ENCODE peak calls at places on chromosomes 7 and 10, in eight cellular contexts. One of them, this sample, is unnamed. For H3K4me1, the result is how much of the 10 kb centered on the place peaks cover.

GRCh38 chr10:77006836-77007511 is 630.6 kb downstream of the KCNMA1 start:
- DNase-seq in hepatocyte: no peak
- DNase-seq in body of pancreas: no peak
- DNase-seq in stomach: no peak
- DNase-seq in PC-9: no peak
- DNase-seq in CD8-positive, alpha-beta memory T cell: no peak
- DNase-seq in IMR-90: peak
- DNase-seq in iPS DF 6.9: no peak
- DNase-seq in this sample: no peak

GRCh38 chr7:7843240-7843639 is 124.8 kb upstream of the RPA3 start:
- DNase-seq in hepatocyte: no peak
- DNase-seq in body of pancreas: no peak
- DNase-seq in stomach: no peak
- DNase-seq in PC-9: no peak
- DNase-seq in CD8-positive, alpha-beta memory T cell: no peak
- DNase-seq in IMR-90: no peak
- DNase-seq in iPS DF 6.9: no peak
- DNase-seq in this sample: no peak

GRCh38 chr10:93383562-93383981 is 98.6 kb downstream of the MYOF start:
- DNase-seq in hepatocyte: no peak
- DNase-seq in body of pancreas: no peak
- DNase-seq in stomach: no peak
- DNase-seq in PC-9: no peak
- DNase-seq in CD8-positive, alpha-beta memory T cell: no peak
- DNase-seq in IMR-90: peak
- DNase-seq in iPS DF 6.9: no peak
- DNase-seq in this sample: no peak

GRCh38 chr7:101951757-101952156 is 134.3 kb downstream of the CUX1 start:
- DNase-seq in hepatocyte: no peak
- DNase-seq in body of pancreas: no peak
- DNase-seq in stomach: no peak
- DNase-seq in PC-9: no peak
- DNase-seq in CD8-positive, alpha-beta memory T cell: no peak
- DNase-seq in IMR-90: no peak
- DNase-seq in iPS DF 6.9: no peak
- DNase-seq in this sample: peak

GRCh38 chr7:17444673-17445072 is 146.2 kb downstream of the AHR start:
- DNase-seq in hepatocyte: peak
- DNase-seq in body of pancreas: no peak
- DNase-seq in stomach: no peak
- DNase-seq in PC-9: peak
- DNase-seq in CD8-positive, alpha-beta memory T cell: no peak
- DNase-seq in IMR-90: peak
- DNase-seq in iPS DF 6.9: no peak
- DNase-seq in this sample: peak

GRCh38 chr7:9709211-9709610 is 1264.5 kb upstream of the PHF14 start:
- DNase-seq in hepatocyte: no peak
- DNase-seq in body of pancreas: no peak
- DNase-seq in stomach: no peak
- DNase-seq in PC-9: no peak
- DNase-seq in CD8-positive, alpha-beta memory T cell: no peak
- DNase-seq in IMR-90: no peak
- DNase-seq in iPS DF 6.9: no peak
- DNase-seq in this sample: no peak

GRCh38 chr10:29622382-29622885 is 12.3 kb downstream of the SVIL start:
- DNase-seq in hepatocyte: no peak
- DNase-seq in body of pancreas: no peak
- DNase-seq in stomach: peak
- DNase-seq in PC-9: no peak
- DNase-seq in CD8-positive, alpha-beta memory T cell: no peak
- DNase-seq in IMR-90: no peak
- DNase-seq in iPS DF 6.9: no peak
- DNase-seq in this sample: no peak

GRCh38 chr10:15348579-15348978 is 22.5 kb downstream of the FAM171A1 start:
- DNase-seq in hepatocyte: no peak
- DNase-seq in body of pancreas: peak
- DNase-seq in stomach: no peak
- DNase-seq in PC-9: no peak
- DNase-seq in CD8-positive, alpha-beta memory T cell: no peak
- DNase-seq in IMR-90: peak
- DNase-seq in iPS DF 6.9: no peak
- DNase-seq in this sample: peak

GRCh38 chr7:33722383-33723096 is 182.8 kb upstream of the BMPER start:
- DNase-seq in hepatocyte: peak
- DNase-seq in body of pancreas: no peak
- DNase-seq in stomach: no peak
- DNase-seq in PC-9: peak
- DNase-seq in CD8-positive, alpha-beta memory T cell: no peak
- DNase-seq in IMR-90: peak
- DNase-seq in iPS DF 6.9: no peak
- DNase-seq in this sample: no peak

GRCh38 chr7:50659329-50659965 is 94.2 kb upstream of the DDC start:
- DNase-seq in hepatocyte: no peak
- DNase-seq in body of pancreas: no peak
- DNase-seq in stomach: no peak
- DNase-seq in PC-9: no peak
- DNase-seq in CD8-positive, alpha-beta memory T cell: no peak
- DNase-seq in IMR-90: no peak
- DNase-seq in iPS DF 6.9: no peak
- DNase-seq in this sample: no peak
- H3K4me1 ChIP-seq in hepatocyte: under half
- H3K4me1 ChIP-seq in body of pancreas: under half
- H3K4me1 ChIP-seq in stomach: half or more
- H3K4me1 ChIP-seq in PC-9: under half
- H3K4me1 ChIP-seq in CD8-positive, alpha-beta memory T cell: under half
- H3K4me1 ChIP-seq in IMR-90: under half
- H3K4me1 ChIP-seq in iPS DF 6.9: under half
- H3K4me1 ChIP-seq in this sample: under half

GRCh38 chr7:134885967-134886352 is 100.3 kb upstream of the AGBL3 start:
- DNase-seq in hepatocyte: peak
- DNase-seq in body of pancreas: no peak
- DNase-seq in stomach: no peak
- DNase-seq in PC-9: no peak
- DNase-seq in CD8-positive, alpha-beta memory T cell: no peak
- DNase-seq in IMR-90: peak
- DNase-seq in iPS DF 6.9: no peak
- DNase-seq in this sample: no peak

GRCh38 chr7:134888141-134888740 is 98.1 kb upstream of the AGBL3 start:
- DNase-seq in hepatocyte: peak
- DNase-seq in body of pancreas: no peak
- DNase-seq in stomach: no peak
- DNase-seq in PC-9: no peak
- DNase-seq in CD8-positive, alpha-beta memory T cell: no peak
- DNase-seq in IMR-90: no peak
- DNase-seq in iPS DF 6.9: no peak
- DNase-seq in this sample: no peak

GRCh38 chr7:134886353-134887057 is 99.8 kb upstream of the AGBL3 start:
- DNase-seq in hepatocyte: peak
- DNase-seq in body of pancreas: peak
- DNase-seq in stomach: no peak
- DNase-seq in PC-9: no peak
- DNase-seq in CD8-positive, alpha-beta memory T cell: no peak
- DNase-seq in IMR-90: peak
- DNase-seq in iPS DF 6.9: no peak
- DNase-seq in this sample: no peak

GRCh38 chr7:134890246-134891240 is 95.8 kb upstream of the AGBL3 start:
- DNase-seq in hepatocyte: peak
- DNase-seq in body of pancreas: no peak
- DNase-seq in stomach: no peak
- DNase-seq in PC-9: no peak
- DNase-seq in CD8-positive, alpha-beta memory T cell: no peak
- DNase-seq in IMR-90: peak
- DNase-seq in iPS DF 6.9: no peak
- DNase-seq in this sample: no peak

DNA sequence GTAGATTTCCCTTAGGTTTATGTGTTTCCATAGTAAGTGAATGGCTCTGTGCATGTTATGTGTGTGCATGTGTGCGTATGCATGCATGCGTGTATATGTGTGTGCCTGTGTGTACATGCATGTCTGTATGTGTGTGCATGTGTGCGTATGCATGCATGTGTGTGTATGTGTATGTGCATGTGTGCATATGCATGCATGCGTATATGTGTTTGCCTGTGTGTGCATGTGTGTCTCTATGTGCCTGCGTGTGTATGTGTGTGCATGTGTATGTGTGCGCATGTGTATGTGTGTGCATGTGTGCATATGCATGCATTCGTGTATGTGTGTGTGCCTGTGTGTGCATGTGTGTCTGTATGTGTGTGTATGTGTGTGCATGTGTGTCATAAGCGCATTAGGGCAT is 98.8 kb upstream of the AGBL3 start:
- DNase-seq in hepatocyte: no peak
- DNase-seq in body of pancreas: no peak
- DNase-seq in stomach: no peak
- DNase-seq in PC-9: no peak
- DNase-seq in CD8-positive, alpha-beta memory T cell: no peak
- DNase-seq in IMR-90: no peak
- DNase-seq in iPS DF 6.9: no peak
- DNase-seq in this sample: no peak
- H3K4me3 ChIP-seq in hepatocyte: no peak
- H3K4me3 ChIP-seq in body of pancreas: no peak
- H3K4me3 ChIP-seq in stomach: no peak
- H3K4me3 ChIP-seq in PC-9: no peak
- H3K4me3 ChIP-seq in CD8-positive, alpha-beta memory T cell: no peak
- H3K4me3 ChIP-seq in IMR-90: no peak
- H3K4me3 ChIP-seq in iPS DF 6.9: no peak
- H3K4me3 ChIP-seq in this sample: no peak

GRCh38 chr7:2622869-2623697 is 8.7 kb upstream of the TTYH3 start:
- DNase-seq in hepatocyte: peak
- DNase-seq in body of pancreas: no peak
- DNase-seq in stomach: no peak
- DNase-seq in PC-9: no peak
- DNase-seq in CD8-positive, alpha-beta memory T cell: no peak
- DNase-seq in IMR-90: no peak
- DNase-seq in iPS DF 6.9: no peak
- DNase-seq in this sample: peak
- H3K27ac ChIP-seq in hepatocyte: peak
- H3K27ac ChIP-seq in body of pancreas: no peak
- H3K27ac ChIP-seq in stomach: no peak
- H3K27ac ChIP-seq in PC-9: no peak
- H3K27ac ChIP-seq in CD8-positive, alpha-beta memory T cell: no peak
- H3K27ac ChIP-seq in IMR-90: no peak
- H3K27ac ChIP-seq in iPS DF 6.9: no peak
- H3K27ac ChIP-seq in this sample: peak

DNA sequence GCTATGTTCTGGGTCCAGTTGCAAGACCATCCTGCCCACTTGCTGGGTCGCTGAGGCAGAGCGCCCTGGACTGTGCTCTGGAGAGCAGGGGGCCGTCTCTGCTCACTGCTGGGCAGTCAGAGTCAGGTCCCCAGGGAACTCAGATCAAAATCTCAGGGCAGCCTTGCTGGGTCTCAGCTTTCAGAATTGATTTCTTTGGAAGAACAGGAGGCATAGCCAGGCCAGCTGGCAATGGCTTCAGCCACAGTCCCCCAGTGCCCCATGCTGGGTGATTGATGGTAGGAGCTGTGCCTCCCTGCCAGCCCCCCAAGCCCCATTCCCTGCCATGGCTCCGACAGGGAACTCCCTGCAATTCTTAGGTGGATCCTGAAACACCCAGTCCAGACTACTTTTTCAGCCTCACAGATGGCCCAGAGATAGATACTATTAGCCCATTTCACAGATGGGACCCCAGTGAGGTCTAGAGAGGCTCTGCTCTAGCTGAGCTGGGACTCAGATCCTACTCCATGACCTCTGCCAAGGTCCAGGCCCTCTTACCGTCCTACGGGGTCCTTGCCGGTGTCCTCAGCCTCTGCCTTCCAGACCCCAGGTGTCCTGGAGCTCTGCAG is 470 bp downstream of the MMRN2 start:
- DNase-seq in hepatocyte: no peak
- DNase-seq in body of pancreas: no peak
- DNase-seq in stomach: no peak
- DNase-seq in PC-9: no peak
- DNase-seq in CD8-positive, alpha-beta memory T cell: no peak
- DNase-seq in IMR-90: no peak
- DNase-seq in iPS DF 6.9: no peak
- DNase-seq in this sample: no peak
- H3K4me1 ChIP-seq in hepatocyte: under half
- H3K4me1 ChIP-seq in body of pancreas: under half
- H3K4me1 ChIP-seq in stomach: half or more
- H3K4me1 ChIP-seq in PC-9: half or more
- H3K4me1 ChIP-seq in CD8-positive, alpha-beta memory T cell: under half
- H3K4me1 ChIP-seq in IMR-90: under half
- H3K4me1 ChIP-seq in iPS DF 6.9: under half
- H3K4me1 ChIP-seq in this sample: under half

GRCh38 chr10:89374716-89375115 is 3.1 kb upstream of the IFIT1B start:
- DNase-seq in hepatocyte: no peak
- DNase-seq in body of pancreas: peak
- DNase-seq in stomach: no peak
- DNase-seq in PC-9: no peak
- DNase-seq in CD8-positive, alpha-beta memory T cell: no peak
- DNase-seq in IMR-90: no peak
- DNase-seq in iPS DF 6.9: no peak
- DNase-seq in this sample: no peak

GRCh38 chr10:89369142-89370105 is 8.4 kb upstream of the IFIT1B start:
- DNase-seq in hepatocyte: peak
- DNase-seq in body of pancreas: peak
- DNase-seq in stomach: no peak
- DNase-seq in PC-9: no peak
- DNase-seq in CD8-positive, alpha-beta memory T cell: no peak
- DNase-seq in IMR-90: peak
- DNase-seq in iPS DF 6.9: no peak
- DNase-seq in this sample: no peak

GRCh38 chr10:89371987-89372386 is 5.9 kb upstream of the IFIT1B start:
- DNase-seq in hepatocyte: no peak
- DNase-seq in body of pancreas: no peak
- DNase-seq in stomach: no peak
- DNase-seq in PC-9: no peak
- DNase-seq in CD8-positive, alpha-beta memory T cell: no peak
- DNase-seq in IMR-90: no peak
- DNase-seq in iPS DF 6.9: no peak
- DNase-seq in this sample: no peak

GRCh38 chr10:89378006-89378627 is at the start of gene IFIT1B:
- DNase-seq in hepatocyte: no peak
- DNase-seq in body of pancreas: no peak
- DNase-seq in stomach: no peak
- DNase-seq in PC-9: no peak
- DNase-seq in CD8-positive, alpha-beta memory T cell: no peak
- DNase-seq in IMR-90: no peak
- DNase-seq in iPS DF 6.9: no peak
- DNase-seq in this sample: no peak

GRCh38 chr10:89373916-89374711 is 3.7 kb upstream of the IFIT1B start:
- DNase-seq in hepatocyte: peak
- DNase-seq in body of pancreas: peak
- DNase-seq in stomach: peak
- DNase-seq in PC-9: peak
- DNase-seq in CD8-positive, alpha-beta memory T cell: no peak
- DNase-seq in IMR-90: peak
- DNase-seq in iPS DF 6.9: no peak
- DNase-seq in this sample: peak
- H3K4me3 ChIP-seq in hepatocyte: no peak
- H3K4me3 ChIP-seq in body of pancreas: no peak
- H3K4me3 ChIP-seq in stomach: no peak
- H3K4me3 ChIP-seq in PC-9: no peak
- H3K4me3 ChIP-seq in CD8-positive, alpha-beta memory T cell: no peak
- H3K4me3 ChIP-seq in IMR-90: no peak
- H3K4me3 ChIP-seq in iPS DF 6.9: no peak
- H3K4me3 ChIP-seq in this sample: no peak

DNA sequence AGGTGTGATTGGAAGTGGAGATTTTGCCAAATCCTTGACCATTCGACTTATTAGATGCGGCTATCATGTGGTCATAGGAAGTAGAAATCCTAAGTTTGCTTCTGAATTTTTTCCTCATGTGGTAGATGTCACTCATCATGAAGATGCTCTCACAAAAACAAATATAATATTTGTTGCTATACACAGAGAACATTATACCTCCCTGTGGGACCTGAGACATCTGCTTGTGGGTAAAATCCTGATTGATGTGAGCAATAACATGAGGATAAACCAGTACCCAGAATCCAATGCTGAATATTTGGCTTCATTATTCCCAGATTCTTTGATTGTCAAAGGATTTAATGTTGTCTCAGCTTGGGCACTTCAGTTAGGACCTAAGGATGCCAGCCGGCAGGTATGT is 13.6 kb downstream of the STEAP2 start:
- DNase-seq in hepatocyte: no peak
- DNase-seq in body of pancreas: no peak
- DNase-seq in stomach: no peak
- DNase-seq in PC-9: no peak
- DNase-seq in CD8-positive, alpha-beta memory T cell: no peak
- DNase-seq in IMR-90: no peak
- DNase-seq in iPS DF 6.9: no peak
- DNase-seq in this sample: no peak
- H3K27ac ChIP-seq in hepatocyte: no peak
- H3K27ac ChIP-seq in body of pancreas: no peak
- H3K27ac ChIP-seq in stomach: no peak
- H3K27ac ChIP-seq in PC-9: no peak
- H3K27ac ChIP-seq in CD8-positive, alpha-beta memory T cell: no peak
- H3K27ac ChIP-seq in IMR-90: no peak
- H3K27ac ChIP-seq in iPS DF 6.9: no peak
- H3K27ac ChIP-seq in this sample: no peak

This sample was measured in small intestine.